ENCODE peak calls at places on chromosomes 5 and 9, in eight cellular contexts. K is GM23248; G is right atrium auricular region; V is tibial nerve; R is cardiac muscle cell; Y is small intestine; M is naive thymus-derived CD4-positive, alpha-beta T cell; I is SK-N-SH. C is an unnamed sample.

GRCh38 chr9:36728651-36729520 is 156.2 kb downstream of the MELK start:
- DNase-seq in M (peak), Y (peak), R (peak), K (peak), G (no peak), V (peak), I (peak), C (peak)

GRCh38 chr5:77012601-77013000 is 17.6 kb upstream of the AGGF1 start:
- DNase-seq in K (peak), Y (no peak), G (no peak), R (no peak), M (no peak), I (no peak), V (no peak), C (no peak)

GRCh38 chr5:59757442-59757841 is 136.1 kb downstream of the PDE4D start:
- DNase-seq in V (no peak), G (no peak), R (no peak), I (no peak), K (peak), M (no peak), Y (peak), C (no peak)

GRCh38 chr5:132387649-132388117 is 18.2 kb downstream of the SLC22A5 start:
- DNase-seq in V (no peak), M (no peak), Y (peak), G (peak), K (peak), R (peak), I (peak), C (no peak)

GRCh38 chr9:89791754-89792153 is 186.9 kb downstream of the GADD45G start:
- DNase-seq in M (no peak), I (no peak), K (no peak), G (no peak), R (no peak), V (no peak), Y (no peak), C (no peak)

GRCh38 chr9:13139641-13140171 is 139.8 kb downstream of the MPDZ start:
- DNase-seq in Y (no peak), I (no peak), M (no peak), K (peak), G (no peak), V (no peak), R (peak), C (peak)

GRCh38 chr5:67181648-67182218 is 14.9 kb downstream of the CD180 start:
- DNase-seq in G (no peak), Y (no peak), M (no peak), V (no peak), K (no peak), I (no peak), R (no peak), C (no peak)

GRCh38 chr9:130731355-130731754 is 37.8 kb downstream of the EXOSC2 start:
- DNase-seq in M (no peak), I (no peak), R (no peak), K (no peak), V (no peak), Y (peak), G (no peak), C (no peak)

GRCh38 chr9:93071464-93071863 is 13.0 kb downstream of the SUSD3 start:
- DNase-seq in I (peak), K (peak), M (no peak), V (no peak), R (peak), Y (no peak), G (no peak), C (no peak)

DNA sequence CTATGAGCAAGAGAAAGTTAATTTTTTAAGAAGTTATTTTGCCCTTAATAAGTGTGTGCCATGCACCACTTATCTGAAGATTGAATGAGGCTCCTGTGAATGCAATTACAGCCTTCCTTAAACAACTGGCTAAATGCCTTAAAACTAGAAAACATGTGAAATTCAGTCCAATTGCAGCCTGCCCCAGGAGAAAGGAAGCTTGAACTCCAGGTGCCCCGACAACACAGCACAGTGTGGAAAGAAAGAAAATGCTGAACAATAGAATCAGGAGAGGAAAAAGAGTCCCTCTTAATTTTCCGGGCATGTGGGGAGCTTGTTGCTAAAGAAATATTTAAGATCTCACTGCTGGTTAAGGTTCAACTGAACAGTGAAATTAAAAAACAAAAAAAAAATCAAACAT is 8.8 kb downstream of the LHFPL2 start:
- DNase-seq in V (no peak), G (no peak), Y (no peak), M (no peak), R (peak), I (no peak), K (no peak), C (no peak)
- H3K27ac ChIP-seq in V (no peak), G (no peak), Y (no peak), M (no peak), R (peak), I (peak), K (no peak), C (no peak)

GRCh38 chr5:147484708-147485020 is 25.2 kb downstream of the DPYSL3 start:
- DNase-seq in K (no peak), Y (no peak), I (no peak), R (no peak), M (no peak), G (no peak), V (no peak), C (no peak)
- H3K27ac ChIP-seq in K (peak), Y (peak), I (peak), R (no peak), M (no peak), G (peak), V (peak), C (no peak)

GRCh38 chr5:72153551-72153950 is 46.3 kb downstream of the MAP1B start:
- DNase-seq in R (no peak), M (no peak), Y (no peak), K (no peak), I (no peak), V (no peak), G (no peak), C (no peak)
- H3K27ac ChIP-seq in R (no peak), M (no peak), Y (no peak), K (no peak), I (peak), V (no peak), G (peak), C (no peak)

GRCh38 chr5:96718635-96719077 is 56.5 kb downstream of the CAST start:
- DNase-seq in K (no peak), R (peak), I (no peak), Y (peak), V (no peak), M (no peak), G (no peak), C (no peak)
- H3K27ac ChIP-seq in K (no peak), R (no peak), I (no peak), Y (peak), V (no peak), M (no peak), G (peak), C (no peak)

DNA sequence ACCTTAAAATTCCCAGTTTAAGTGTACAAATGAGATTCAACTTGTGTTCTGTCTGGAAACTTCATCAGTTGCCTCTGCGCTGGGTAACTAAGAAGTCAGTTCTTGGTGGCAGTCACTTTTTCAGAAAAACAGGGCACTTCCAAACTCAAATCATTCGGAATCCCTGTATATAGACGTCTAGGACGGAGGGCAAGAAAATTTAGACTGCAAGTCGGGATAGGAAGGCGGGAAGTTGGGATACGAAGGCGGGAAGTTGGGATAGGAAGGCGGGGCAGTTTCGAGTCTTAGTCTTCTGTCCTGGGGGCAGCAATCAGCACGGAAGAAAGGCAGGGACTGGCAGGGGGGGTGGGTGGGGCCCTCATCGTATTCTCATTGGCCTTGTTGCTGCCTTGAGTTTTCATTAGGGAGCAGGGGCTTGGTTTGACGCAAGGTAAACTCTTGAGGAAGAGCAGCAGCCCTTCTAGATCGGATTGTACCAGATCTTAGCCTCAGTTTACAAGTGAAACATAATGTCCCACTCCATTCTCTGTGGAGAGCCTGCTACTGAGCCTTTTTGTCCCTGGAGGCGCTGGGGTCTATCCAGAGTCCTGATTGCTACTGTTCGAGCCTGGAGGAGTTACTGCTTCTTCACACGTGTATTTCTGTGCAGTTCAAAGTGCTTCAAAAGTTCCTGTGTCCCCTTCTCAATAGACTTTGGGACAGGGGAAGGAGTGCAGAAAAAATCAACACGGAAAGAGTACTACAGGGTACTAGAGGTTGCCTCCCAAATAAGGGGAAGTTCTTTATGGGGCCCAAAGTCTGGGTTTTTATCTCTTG is 2.7 kb upstream of the PURA start:
- DNase-seq in V (no peak), R (no peak), Y (no peak), K (peak), I (no peak), G (no peak), M (no peak), C (no peak)
- H3K27ac ChIP-seq in V (no peak), R (no peak), Y (no peak), K (no peak), I (no peak), G (no peak), M (peak), C (no peak)

GRCh38 chr5:107134931-107135330 is 535.8 kb downstream of the EFNA5 start:
- DNase-seq in K (no peak), I (no peak), Y (no peak), M (no peak), R (no peak), V (no peak), G (no peak), C (no peak)
- H3K27ac ChIP-seq in K (no peak), I (peak), Y (no peak), M (no peak), R (no peak), V (no peak), G (no peak), C (no peak)